ENCODE peak calls at places on chromosome 6, in six cellular contexts. L is posterior vena cava; J is GM23248; D is thyroid gland; W is activated T-helper 1 cell treated with anti-CD3 and anti-CD28 coated beads, Interleukin-2, amount 50 U/mL, for 16 hours; O is ovary. R is an unnamed sample.

GRCh38 chr6:10411131-10411914 is 3.6 kb downstream of the TFAP2A start:
- DNase-seq in J (peak), L (peak), W (no peak), O (no peak), D (no peak), R (peak)

GRCh38 chr6:7730852-7731251 is 5.0 kb downstream of the BMP6 start:
- DNase-seq in D (no peak), O (no peak), J (peak), L (no peak), W (no peak), R (peak)

GRCh38 chr6:25939593-25939992 is 9.1 kb upstream of the SLC17A2 start:
- DNase-seq in W (no peak), D (no peak), L (no peak), J (no peak), O (no peak), R (no peak)

GRCh38 chr6:155248021-155249001 is 15.5 kb upstream of the CLDN20 start:
- DNase-seq in J (peak), D (peak), O (peak), L (no peak), W (no peak), R (no peak)

GRCh38 chr6:96276326-96276725 is 245.3 kb upstream of the UFL1 start:
- DNase-seq in J (no peak), W (no peak), L (no peak), D (no peak), O (no peak), R (no peak)

GRCh38 chr6:145368075-145368474 is 367.2 kb downstream of the EPM2A start:
- DNase-seq in L (no peak), D (no peak), W (no peak), O (no peak), J (peak), R (no peak)

GRCh38 chr6:132153221-132153896 is 202.2 kb upstream of the CCN2 start:
- DNase-seq in L (no peak), J (peak), W (no peak), D (no peak), O (no peak), R (no peak)

GRCh38 chr6:118468682-118469465 is 79.2 kb upstream of the PLN start:
- DNase-seq in L (no peak), O (no peak), J (peak), D (no peak), W (no peak), R (no peak)

GRCh38 chr6:19697744-19698290 is 139.4 kb upstream of the ID4 start:
- DNase-seq in O (no peak), J (peak), D (no peak), W (no peak), L (no peak), R (no peak)

GRCh38 chr6:117907600-117908245 is 659 bp downstream of the SLC35F1 start:
- DNase-seq in O (peak), D (peak), J (peak), L (peak), W (no peak), R (peak)

GRCh38 chr6:139970591-139970991 is 596.1 kb upstream of the CITED2 start:
- DNase-seq in J (peak), W (no peak), D (no peak), L (no peak), O (no peak), R (no peak)

GRCh38 chr6:81228912-81229540 is 523.5 kb downstream of the TENT5A start:
- DNase-seq in L (no peak), O (no peak), W (no peak), J (peak), D (no peak), R (no peak)

GRCh38 chr6:156421933-156422332 is 355.2 kb upstream of the ARID1B start:
- DNase-seq in O (no peak), W (no peak), D (no peak), J (no peak), L (no peak), R (no peak)

GRCh38 chr6:1584996-1585668 is 24.6 kb upstream of the FOXC1 start:
- DNase-seq in L (peak), J (no peak), D (no peak), W (no peak), O (no peak), R (no peak)

GRCh38 chr6:32819729-32820128 is 2.9 kb upstream of the HLA-DOB start:
- DNase-seq in D (no peak), W (no peak), J (peak), L (no peak), O (no peak), R (no peak)

GRCh38 chr6:45843848-45844521 is 171.7 kb downstream of the CLIC5 start:
- DNase-seq in D (peak), L (no peak), O (no peak), W (no peak), J (peak), R (peak)

GRCh38 chr6:32883789-32884188 is 29.8 kb downstream of the PSMB9 start:
- DNase-seq in O (no peak), W (no peak), L (no peak), D (peak), J (peak), R (peak)

GRCh38 chr6:108557494-108558371 is 3.0 kb upstream of the FOXO3 start:
- DNase-seq in J (peak), L (peak), W (peak), O (peak), D (peak), R (no peak)

GRCh38 chr6:150528648-150529285 is 70.9 kb upstream of the PLEKHG1 start:
- DNase-seq in L (no peak), O (peak), W (no peak), D (peak), J (peak), R (peak)

GRCh38 chr6:37628611-37629320 is 68.9 kb downstream of the MDGA1 start:
- DNase-seq in W (no peak), L (no peak), J (peak), O (no peak), D (no peak), R (no peak)

GRCh38 chr6:82494367-82494766 is 130.8 kb downstream of the TPBG start:
- DNase-seq in J (no peak), D (no peak), L (no peak), W (no peak), O (no peak), R (no peak)

GRCh38 chr6:115796829-115797228 is 263.9 kb downstream of the FRK start:
- DNase-seq in L (no peak), W (no peak), J (no peak), D (no peak), O (no peak), R (no peak)

GRCh38 chr6:30325150-30325872 is 1.4 kb upstream of the TRIM39 start:
- DNase-seq in O (no peak), L (peak), D (no peak), J (peak), W (peak), R (no peak)

GRCh38 chr6:64932486-64932885 is 774.5 kb downstream of the EYS start:
- DNase-seq in L (no peak), J (no peak), D (no peak), W (no peak), O (no peak), R (no peak)

GRCh38 chr6:136969433-136969832 is 47.3 kb downstream of the SLC35D3 start:
- DNase-seq in O (no peak), D (no peak), L (no peak), J (no peak), W (no peak), R (no peak)

GRCh38 chr6:2989332-2990178 is 10.1 kb upstream of the NQO2 start:
- DNase-seq in D (peak), W (peak), L (peak), O (peak), J (peak), R (peak)

GRCh38 chr6:56804996-56805395 is 149.9 kb upstream of the BEND6 start:
- DNase-seq in W (no peak), O (no peak), L (no peak), D (no peak), J (peak), R (no peak)

GRCh38 chr6:57195457-57195856 is 23.3 kb downstream of the BAG2 start:
- DNase-seq in W (no peak), L (no peak), D (no peak), J (no peak), O (no peak), R (no peak)

GRCh38 chr6:10838794-10839333 is 525 bp upstream of the MAK start:
- DNase-seq in D (no peak), W (no peak), O (no peak), J (no peak), L (no peak), R (no peak)

GRCh38 chr6:1894954-1895353 is 285.2 kb downstream of the FOXC1 start:
- DNase-seq in W (no peak), O (no peak), D (peak), J (no peak), L (no peak), R (no peak)

GRCh38 chr6:144955853-144956252 is 670.7 kb downstream of the UTRN start:
- DNase-seq in J (peak), O (no peak), D (no peak), L (no peak), W (no peak), R (no peak)

GRCh38 chr6:156379392-156379910 is 397.7 kb upstream of the ARID1B start:
- DNase-seq in W (no peak), O (no peak), J (no peak), L (no peak), D (no peak), R (no peak)

GRCh38 chr6:54002118-54002517 is 109.1 kb upstream of the MLIP start:
- DNase-seq in J (peak), D (no peak), L (no peak), W (no peak), O (no peak), R (no peak)

GRCh38 chr6:116330511-116330910 is 40.2 kb upstream of the DSE start:
- DNase-seq in W (no peak), O (no peak), L (no peak), J (peak), D (no peak), R (no peak)

GRCh38 chr6:136600818-136601217 is 50.6 kb upstream of the MAP7 start:
- DNase-seq in J (no peak), D (no peak), W (no peak), L (no peak), O (no peak), R (no peak)

R was measured in kidney.